ENCODE peak calls at places on chromosomes 13 and 19, in seven cellular contexts. I is fibroblast of mammary gland; A is activated T-cell treated with anti-CD3 and anti-CD28 coated beads, Interleukin-2, amount 50 U/mL, for 4 hours; G is globus pallidus; V is NCI-H748 treated with DMSO at 0.1 percent for 48 hours; H is NCI-H2171; R is amniotic epithelial cell. T is an unnamed sample.
A peak's percentile ranks its signal among the peaks of the same experiment; 100 is the strongest.

GRCh38 chr19:41646589-41647204 is 19.8 kb upstream of the CEACAM4 start:
- DNase-seq in I (peak; percentile 16), A (peak; percentile 36), G (no peak), V (no peak), H (no peak), R (peak; percentile 6), T (no peak)

GRCh38 chr13:20475927-20476691 is 49.5 kb downstream of the CRYL1 start:
- DNase-seq in I (no peak), A (peak; percentile 42), G (no peak), V (no peak), H (no peak), R (no peak), T (no peak)

GRCh38 chr13:28494861-28495585 is at the start of gene FLT1:
- DNase-seq in I (no peak), A (peak; percentile 44), G (no peak), V (peak; percentile 27), H (no peak), R (no peak), T (no peak)

GRCh38 chr13:111051656-111052232 is 63.4 kb upstream of the ARHGEF7 start:
- DNase-seq in I (no peak), A (no peak), G (no peak), V (no peak), H (peak; percentile 17), R (no peak), T (no peak)

GRCh38 chr13:26503826-26504594 is 53.5 kb upstream of the WASF3 start:
- DNase-seq in I (peak; percentile 19), A (no peak), G (no peak), V (no peak), H (no peak), R (no peak), T (no peak)

GRCh38 chr13:95556981-95557380 is 4.5 kb downstream of the CLDN10 start:
- DNase-seq in I (no peak), A (no peak), G (no peak), V (no peak), H (no peak), R (no peak), T (no peak)

GRCh38 chr13:72194531-72194930 is 327.5 kb upstream of the DACH1 start:
- DNase-seq in I (peak; percentile 1), A (no peak), G (no peak), V (no peak), H (no peak), R (no peak), T (no peak)

GRCh38 chr13:112638157-112638750 is 50.3 kb upstream of the TUBGCP3 start:
- DNase-seq in I (no peak), A (no peak), G (no peak), V (peak; percentile 56), H (no peak), R (no peak), T (no peak)

GRCh38 chr19:30068528-30069395 is 126.7 kb downstream of the URI1 start:
- DNase-seq in I (no peak), A (no peak), G (no peak), V (no peak), H (no peak), R (no peak), T (no peak)

GRCh38 chr13:95710313-95710712 is 33.4 kb downstream of the DNAJC3 start:
- DNase-seq in I (peak; percentile 94), A (no peak), G (no peak), V (no peak), H (no peak), R (peak; percentile 67), T (no peak)

GRCh38 chr19:42074513-42075363 is 1.2 kb upstream of the ZNF574 start:
- DNase-seq in I (peak; percentile 28), A (no peak), G (no peak), V (no peak), H (no peak), R (peak; percentile 16), T (no peak)

GRCh38 chr13:66780814-66781213 is 449.3 kb downstream of the PCDH9 start:
- DNase-seq in I (peak; percentile 28), A (no peak), G (no peak), V (no peak), H (no peak), R (peak; percentile 15), T (no peak)

GRCh38 chr19:29841559-29842367 is 30.0 kb downstream of the CCNE1 start:
- DNase-seq in I (peak; percentile 28), A (no peak), G (no peak), V (no peak), H (no peak), R (peak; percentile 87), T (no peak)

T was measured in midbrain.